ENCODE peak calls at places on chromosomes 6 and 20, in five cellular contexts. Q, E, A, N and K are unnamed samples.

GRCh38 chr6:115908906-115909559 is 151.7 kb downstream of the FRK start:
- DNase-seq in Q (no peak), E (no peak), A (no peak), N (no peak), K (no peak)

GRCh38 chr20:53074811-53075314 is 102.7 kb downstream of the TSHZ2 start:
- DNase-seq in Q (no peak), E (no peak), A (no peak), N (no peak), K (peak; percentile 84)

GRCh38 chr6:117840541-117840983 is 66.5 kb upstream of the SLC35F1 start:
- DNase-seq in Q (no peak), E (peak; percentile 41), A (no peak), N (no peak), K (peak; percentile 13)

GRCh38 chr20:34578040-34578439 is 19.5 kb downstream of the MAP1LC3A start:
- DNase-seq in Q (no peak), E (no peak), A (no peak), N (no peak), K (no peak)

GRCh38 chr6:66675906-66676305 is 968.9 kb upstream of the EYS start:
- DNase-seq in Q (no peak), E (no peak), A (no peak), N (no peak), K (no peak)

GRCh38 chr6:3561745-3562144 is 104.9 kb upstream of the SLC22A23 start:
- DNase-seq in Q (no peak), E (no peak), A (no peak), N (no peak), K (no peak)

GRCh38 chr6:111776236-111777189 is 96.7 kb downstream of the FYN start:
- DNase-seq in Q (no peak), E (peak; percentile 22), A (no peak), N (no peak), K (no peak)

GRCh38 chr6:163460307-163460782 is 45.8 kb downstream of the QKI start:
- DNase-seq in Q (no peak), E (no peak), A (no peak), N (no peak), K (peak; percentile 20)

GRCh38 chr20:16922834-16923233 is 174.7 kb downstream of the OTOR start:
- DNase-seq in Q (no peak), E (peak; percentile 80), A (no peak), N (no peak), K (peak; percentile 56)

GRCh38 chr20:37042986-37043972 is 52.5 kb downstream of the RBL1 start:
- DNase-seq in Q (no peak), E (no peak), A (no peak), N (no peak), K (no peak)

GRCh38 chr6:168462454-168462853 is 21.5 kb downstream of the SMOC2 start:
- DNase-seq in Q (no peak), E (no peak), A (no peak), N (no peak), K (no peak)

GRCh38 chr6:14711056-14711703 is 534.7 kb upstream of the JARID2 start:
- DNase-seq in Q (no peak), E (peak; percentile 82), A (no peak), N (no peak), K (peak; percentile 41)

GRCh38 chr6:146693342-146693741 is 94.6 kb downstream of the ADGB start:
- DNase-seq in Q (no peak), E (no peak), A (no peak), N (no peak), K (no peak)

GRCh38 chr20:4152696-4153235 is 137.4 kb upstream of the RNF24 start:
- DNase-seq in Q (no peak), E (no peak), A (no peak), N (no peak), K (no peak)

GRCh38 chr20:63977392-63978276 is 1.8 kb downstream of the SAMD10 start:
- DNase-seq in Q (no peak), E (peak; percentile 52), A (no peak), N (peak; percentile 53), K (peak; percentile 75)

GRCh38 chr20:4717816-4718215 is 3.9 kb upstream of the PRND start:
- DNase-seq in Q (no peak), E (no peak), A (no peak), N (no peak), K (no peak)

GRCh38 chr20:34022154-34022842 is 28.6 kb downstream of the RALY start:
- DNase-seq in Q (no peak), E (no peak), A (no peak), N (no peak), K (peak; percentile 64)

GRCh38 chr20:49149281-49150045 is 38.7 kb downstream of the STAU1 start:
- DNase-seq in Q (no peak), E (no peak), A (no peak), N (no peak), K (no peak)

GRCh38 chr20:2230671-2231488 is 64.9 kb upstream of the TGM3 start:
- DNase-seq in Q (no peak), E (no peak), A (no peak), N (no peak), K (no peak)

GRCh38 chr20:62808211-62808865 is 3.7 kb downstream of the OGFR start:
- DNase-seq in Q (peak; percentile 73), E (no peak), A (peak; percentile 83), N (peak; percentile 75), K (peak; percentile 84)

GRCh38 chr20:24303393-24303792 is 166.0 kb upstream of the SYNDIG1 start:
- DNase-seq in Q (no peak), E (no peak), A (no peak), N (no peak), K (no peak)

GRCh38 chr6:13053080-13053479 is 275.3 kb downstream of the TBC1D7 start:
- DNase-seq in Q (no peak), E (no peak), A (no peak), N (no peak), K (no peak)

GRCh38 chr6:26270903-26271639 is 93.9 kb upstream of the BTN3A2 start:
- DNase-seq in Q (peak; percentile 17), E (peak; percentile 80), A (peak; percentile 63), N (no peak), K (peak; percentile 97)

GRCh38 chr20:57652865-57653545 is 32.8 kb upstream of the ZBP1 start:
- DNase-seq in Q (no peak), E (no peak), A (peak; percentile 39), N (no peak), K (no peak)

GRCh38 chr6:133939778-133940667 is 13.0 kb upstream of the TBPL1 start:
- DNase-seq in Q (no peak), E (peak; percentile 15), A (no peak), N (no peak), K (no peak)

GRCh38 chr6:170143401-170144150 is 147.3 kb downstream of the DLL1 start:
- DNase-seq in Q (no peak), E (no peak), A (no peak), N (no peak), K (no peak)

GRCh38 chr6:136792066-136792944 is at the start of gene MAP3K5:
- DNase-seq in Q (peak; percentile 86), E (peak; percentile 83), A (peak; percentile 90), N (peak; percentile 94), K (peak; percentile 65)

GRCh38 chr6:22980446-22980845 is 411.1 kb downstream of the HDGFL1 start:
- DNase-seq in Q (no peak), E (no peak), A (no peak), N (no peak), K (no peak)

GRCh38 chr20:6765469-6766058 is 1.9 kb upstream of the BMP2 start:
- DNase-seq in Q (no peak), E (peak; percentile 53), A (no peak), N (no peak), K (peak; percentile 34)

GRCh38 chr6:133835901-133836300 is 53.0 kb upstream of the TCF21 start:
- DNase-seq in Q (no peak), E (no peak), A (no peak), N (no peak), K (no peak)

GRCh38 chr20:815226-815625 is 18.3 kb upstream of the FAM110A start:
- DNase-seq in Q (no peak), E (no peak), A (no peak), N (no peak), K (no peak)

GRCh38 chr6:150631283-150631981 is 31.7 kb downstream of the PLEKHG1 start:
- DNase-seq in Q (no peak), E (no peak), A (no peak), N (no peak), K (no peak)

GRCh38 chr6:34099878-34100277 is 46.0 kb downstream of the GRM4 start:
- DNase-seq in Q (no peak), E (no peak), A (no peak), N (no peak), K (no peak)
- H3K27ac ChIP-seq in Q (no peak overlapping the region), E (no peak overlapping the region), A (no peak overlapping the region), N (no peak overlapping the region), K (no peak overlapping the region)

GRCh38 chr6:44627091-44627878 is 239.8 kb downstream of the CDC5L start:
- DNase-seq in Q (peak; percentile 40), E (no peak), A (peak; percentile 64), N (no peak), K (no peak)
- TF ChIP-seq CTCF in Q (no peak), E (no peak), A (no peak), N (no peak), K (no peak)

GRCh38 chr6:109008951-109009760 is 85.5 kb downstream of the SESN1 start:
- DNase-seq in Q (peak; percentile 98), E (peak; percentile 75), A (peak; percentile 97), N (peak; percentile 97), K (peak; percentile 83)
- H3K27ac ChIP-seq in Q (peak overlapping the region; percentile 97), E (peak overlapping the region; percentile 53), A (peak overlapping the region; percentile 97), N (peak overlapping the region; percentile 91), K (peak overlapping the region; percentile 93)

DNA sequence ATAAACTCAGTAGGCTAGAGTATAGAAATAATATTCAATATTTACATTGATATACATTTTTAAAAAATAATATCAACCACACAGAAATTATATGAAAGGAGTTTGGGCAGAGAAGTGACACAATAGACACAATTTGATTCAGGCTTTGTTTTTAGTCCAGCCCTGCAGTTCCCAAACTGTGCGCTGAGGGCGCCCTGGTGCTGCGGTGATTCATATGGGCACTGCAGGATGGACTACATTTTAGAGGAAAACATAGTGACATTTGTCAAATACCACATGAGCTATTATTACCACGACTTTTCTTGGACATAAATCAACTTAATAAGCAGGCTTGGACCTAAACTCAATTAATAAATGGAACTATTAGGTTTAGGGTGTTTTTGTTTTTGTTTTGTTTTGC is 364.3 kb upstream of the ID4 start:
- DNase-seq in Q (no peak), E (no peak), A (no peak), N (no peak), K (no peak)
- TF ChIP-seq CTCF in Q (no peak), E (no peak), A (peak; percentile 11), N (no peak), K (no peak)